ENCODE peak calls at places on chromosomes 2 and 18, in eight cellular contexts. F is osteocyte, A is hepatocyte, T is HepG2, R is tibial nerve, M is vagina, X is HCT116, H is fibroblast of mammary gland. Q is an unnamed sample.

GRCh38 chr2:114821055-114821454 is 378.6 kb downstream of the DPP10 start:
- DNase-seq in F (no peak), A (no peak), T (no peak), R (no peak), M (no peak), X (no peak), H (no peak), Q (no peak)

GRCh38 chr18:26335139-26335933 is 109.1 kb downstream of the TAF4B start:
- DNase-seq in F (no peak), A (peak; percentile 24), T (no peak), R (no peak), M (no peak), X (no peak), H (no peak), Q (no peak)

GRCh38 chr2:199499005-199499404 is 41.3 kb upstream of the SATB2 start:
- DNase-seq in F (no peak), A (no peak), T (no peak), R (no peak), M (no peak), X (no peak), H (no peak), Q (no peak)

GRCh38 chr2:25453199-25453903 is 111.6 kb upstream of the DNMT3A start:
- DNase-seq in F (no peak), A (peak; percentile 23), T (no peak), R (no peak), M (no peak), X (no peak), H (peak; percentile 17), Q (no peak)

GRCh38 chr18:9612989-9613388 is 1.4 kb downstream of the PPP4R1 start:
- DNase-seq in F (no peak), A (no peak), T (no peak), R (no peak), M (no peak), X (no peak), H (no peak), Q (no peak)

GRCh38 chr2:165699931-165700330 is 94.1 kb downstream of the GALNT3 start:
- DNase-seq in F (no peak), A (no peak), T (no peak), R (no peak), M (no peak), X (no peak), H (no peak), Q (no peak)

GRCh38 chr18:24530630-24531111 is 70.2 kb downstream of the HRH4 start:
- DNase-seq in F (no peak), A (peak; percentile 64), T (no peak), R (no peak), M (no peak), X (peak; percentile 42), H (peak; percentile 65), Q (peak; percentile 32)

GRCh38 chr2:201969938-201970785 is 63.5 kb upstream of the FZD7 start:
- DNase-seq in F (no peak), A (peak; percentile 59), T (no peak), R (no peak), M (no peak), X (no peak), H (peak; percentile 82), Q (no peak)

GRCh38 chr18:77123313-77124231 is 9.0 kb downstream of the MBP start:
- DNase-seq in F (no peak), A (no peak), T (no peak), R (no peak), M (peak; percentile 28), X (no peak), H (no peak), Q (no peak)
- TF ChIP-seq CTCF in F (no peak), A (no peak), T (no peak), R (no peak), M (no peak), X (no peak), H (no peak), Q (no peak)

GRCh38 chr2:208819190-208819589 is 412.6 kb downstream of the PTH2R start:
- DNase-seq in F (no peak), A (no peak), T (no peak), R (no peak), M (no peak), X (no peak), H (no peak), Q (no peak)

DNA sequence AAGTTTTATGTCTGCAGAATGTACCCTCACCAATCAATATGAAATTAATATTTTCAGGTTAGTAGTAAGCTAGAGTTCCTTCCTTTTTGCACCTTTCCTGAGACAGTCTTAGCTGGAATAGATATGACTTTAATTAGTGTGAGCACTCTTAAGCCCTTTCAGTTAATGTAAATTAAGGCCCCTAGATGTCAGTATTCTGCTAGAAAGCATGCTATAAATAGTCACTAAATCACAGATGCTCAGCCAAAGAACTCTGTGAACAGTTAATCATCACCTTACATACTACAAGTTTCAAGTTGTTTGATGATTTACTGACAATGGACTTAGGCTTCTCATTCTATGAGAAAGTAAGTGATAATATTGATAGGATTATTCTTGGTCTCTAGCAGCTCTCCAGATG is 413.7 kb downstream of the PTH2R start:
- DNase-seq in F (no peak), A (peak; percentile 34), T (no peak), R (no peak), M (no peak), X (peak; percentile 4), H (no peak), Q (no peak)
- TF ChIP-seq CTCF in F (no peak), A (peak; percentile 53), T (peak; percentile 8), R (no peak), M (no peak), X (peak; percentile 50), H (peak; percentile 1), Q (peak; percentile 28)

DNA sequence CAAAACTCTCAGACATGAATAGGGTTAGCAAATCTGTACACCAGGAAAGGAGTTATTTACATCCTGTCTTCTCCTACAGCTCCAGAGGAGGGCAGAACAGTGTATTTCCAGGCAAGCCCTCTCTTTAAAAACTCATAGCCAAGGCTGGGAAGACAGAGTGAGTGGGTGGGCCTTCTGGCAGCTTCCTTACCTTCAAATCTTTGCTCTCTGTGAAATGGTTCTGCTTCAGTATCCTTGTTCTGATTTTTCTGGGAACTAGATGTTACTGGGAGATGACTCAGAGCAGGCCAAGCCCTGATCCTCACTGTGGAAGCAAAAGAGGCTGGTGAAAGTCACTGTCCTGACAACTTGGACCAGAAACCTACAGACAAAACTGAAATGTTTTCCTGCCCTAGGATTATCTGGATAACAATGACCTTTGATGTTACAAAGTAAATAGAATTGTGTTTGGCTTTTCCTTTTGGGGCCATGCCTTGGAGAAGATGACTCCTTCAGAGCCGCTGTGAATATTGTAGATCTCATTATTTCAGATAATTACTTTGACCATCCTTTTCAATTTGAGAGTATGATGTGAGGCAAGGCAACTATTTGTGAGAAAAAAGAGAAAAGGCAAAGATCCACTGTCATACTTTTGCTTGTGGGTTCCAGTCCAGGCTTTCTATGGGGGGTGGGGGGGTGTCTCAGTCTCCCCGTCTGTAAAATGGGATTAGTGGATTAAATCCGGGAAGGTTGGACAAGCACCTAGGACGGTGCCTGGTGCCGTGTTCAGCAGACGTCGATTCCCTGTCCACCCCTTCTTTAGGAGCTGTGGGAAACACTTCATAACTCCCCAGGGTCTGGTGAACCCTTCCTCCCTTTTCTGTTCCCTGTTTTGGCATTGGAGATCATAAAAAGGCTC is 644 bp upstream of the QPCT start:
- DNase-seq in F (no peak), A (peak; percentile 51), T (peak; percentile 54), R (no peak), M (no peak), X (no peak), H (peak; percentile 81), Q (peak; percentile 13)
- TF ChIP-seq CTCF in F (peak; percentile 32), A (peak; percentile 18), T (peak; percentile 48), R (peak; percentile 12), M (peak; percentile 14), X (peak; percentile 35), H (peak; percentile 56), Q (no peak)

DNA sequence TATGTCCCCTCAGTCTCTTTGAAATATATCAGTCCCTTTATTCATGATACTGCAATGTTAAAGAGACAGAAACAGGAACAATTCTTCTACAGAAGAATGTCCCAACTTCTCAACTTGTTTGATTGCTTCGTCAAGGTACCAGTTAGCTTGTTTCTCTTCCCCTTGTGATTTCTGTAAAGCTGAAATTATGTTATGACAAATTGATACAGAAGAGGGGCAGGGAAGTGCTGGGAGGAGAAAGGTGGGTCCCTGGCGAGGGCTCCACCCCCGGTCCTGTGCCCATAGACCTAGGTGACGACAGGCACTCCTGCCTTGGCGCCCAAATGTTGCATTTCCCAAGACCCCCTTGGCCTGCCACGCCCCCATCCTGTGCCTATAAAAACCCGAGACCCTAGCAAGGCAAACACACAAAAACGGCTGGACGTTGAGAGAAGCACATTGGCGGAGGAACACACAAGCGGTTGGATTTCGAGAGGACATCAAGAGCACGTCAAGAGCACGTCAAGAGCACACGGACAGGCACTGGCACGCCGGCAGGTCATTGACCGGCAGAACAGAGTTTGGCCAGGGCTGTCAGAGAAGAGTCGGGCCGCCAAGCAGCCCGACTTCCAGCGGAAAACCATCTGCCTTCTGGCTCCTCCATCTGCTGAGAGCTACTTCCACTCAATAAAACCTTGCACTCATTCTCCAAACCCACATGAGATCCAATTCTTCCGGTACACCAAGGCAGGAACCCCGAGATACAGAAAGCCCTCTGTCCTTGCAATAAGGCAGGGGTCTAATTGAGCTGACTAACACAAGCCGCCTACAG is 11.5 kb upstream of the RTN4 start:
- DNase-seq in F (no peak), A (no peak), T (no peak), R (no peak), M (no peak), X (no peak), H (no peak), Q (no peak)
- TF ChIP-seq CTCF in F (no peak), A (no peak), T (no peak), R (no peak), M (no peak), X (no peak), H (no peak), Q (no peak)